ENCODE peak calls at places on chromosomes 16 and 17, in eight cellular contexts. One of them, this sample, is unnamed.

GRCh38 chr16:51391798-51392511 is 240.9 kb upstream of the SALL1 start:
- DNase-seq in AG09309: no peak
- DNase-seq in RWPE1: no peak
- DNase-seq in ovary: no peak
- DNase-seq in tibial nerve: no peak
- DNase-seq in kidney epithelial cell: no peak
- DNase-seq in HFFc6: no peak
- DNase-seq in lung: no peak
- DNase-seq in this sample: no peak

GRCh38 chr17:65023791-65024190 is 32.7 kb downstream of the GNA13 start:
- DNase-seq in AG09309: no peak
- DNase-seq in RWPE1: no peak
- DNase-seq in ovary: no peak
- DNase-seq in tibial nerve: no peak
- DNase-seq in kidney epithelial cell: no peak
- DNase-seq in HFFc6: no peak
- DNase-seq in lung: no peak
- DNase-seq in this sample: no peak

GRCh38 chr16:67942200-67942509 is 1.8 kb downstream of the LCAT start:
- DNase-seq in AG09309: no peak
- DNase-seq in RWPE1: no peak
- DNase-seq in ovary: no peak
- DNase-seq in tibial nerve: no peak
- DNase-seq in kidney epithelial cell: no peak
- DNase-seq in HFFc6: no peak
- DNase-seq in lung: no peak
- DNase-seq in this sample: peak

GRCh38 chr16:67425581-67425980 is 5.3 kb upstream of the HSD11B2 start:
- DNase-seq in AG09309: no peak
- DNase-seq in RWPE1: no peak
- DNase-seq in ovary: no peak
- DNase-seq in tibial nerve: no peak
- DNase-seq in kidney epithelial cell: no peak
- DNase-seq in HFFc6: no peak
- DNase-seq in lung: no peak
- DNase-seq in this sample: no peak

GRCh38 chr16:84044108-84044488 is 1.5 kb upstream of the SLC38A8 start:
- DNase-seq in AG09309: no peak
- DNase-seq in RWPE1: no peak
- DNase-seq in ovary: no peak
- DNase-seq in tibial nerve: no peak
- DNase-seq in kidney epithelial cell: no peak
- DNase-seq in HFFc6: peak
- DNase-seq in lung: no peak
- DNase-seq in this sample: peak

GRCh38 chr17:57045868-57046671 is 39.0 kb upstream of the AKAP1 start:
- DNase-seq in AG09309: no peak
- DNase-seq in RWPE1: no peak
- DNase-seq in ovary: no peak
- DNase-seq in tibial nerve: no peak
- DNase-seq in kidney epithelial cell: no peak
- DNase-seq in HFFc6: no peak
- DNase-seq in lung: peak
- DNase-seq in this sample: no peak

GRCh38 chr17:37327341-37328090 is 48.3 kb upstream of the C17orf78 start:
- DNase-seq in AG09309: peak
- DNase-seq in RWPE1: no peak
- DNase-seq in ovary: no peak
- DNase-seq in tibial nerve: no peak
- DNase-seq in kidney epithelial cell: peak
- DNase-seq in HFFc6: peak
- DNase-seq in lung: no peak
- DNase-seq in this sample: no peak

GRCh38 chr16:30656388-30656787 is 1.8 kb upstream of the FBRS start:
- DNase-seq in AG09309: no peak
- DNase-seq in RWPE1: no peak
- DNase-seq in ovary: no peak
- DNase-seq in tibial nerve: no peak
- DNase-seq in kidney epithelial cell: no peak
- DNase-seq in HFFc6: no peak
- DNase-seq in lung: no peak
- DNase-seq in this sample: no peak

GRCh38 chr16:86483-86952 is 8.5 kb downstream of the MPG start:
- DNase-seq in AG09309: no peak
- DNase-seq in RWPE1: no peak
- DNase-seq in ovary: no peak
- DNase-seq in tibial nerve: no peak
- DNase-seq in kidney epithelial cell: no peak
- DNase-seq in HFFc6: no peak
- DNase-seq in lung: no peak
- DNase-seq in this sample: no peak

GRCh38 chr17:13600475-13601316 is 1.0 kb downstream of the HS3ST3A1 start:
- DNase-seq in AG09309: no peak
- DNase-seq in RWPE1: no peak
- DNase-seq in ovary: peak
- DNase-seq in tibial nerve: no peak
- DNase-seq in kidney epithelial cell: no peak
- DNase-seq in HFFc6: peak
- DNase-seq in lung: no peak
- DNase-seq in this sample: peak

GRCh38 chr16:85148959-85149358 is 36.7 kb upstream of the CIBAR2 start:
- DNase-seq in AG09309: no peak
- DNase-seq in RWPE1: no peak
- DNase-seq in ovary: no peak
- DNase-seq in tibial nerve: no peak
- DNase-seq in kidney epithelial cell: no peak
- DNase-seq in HFFc6: peak
- DNase-seq in lung: no peak
- DNase-seq in this sample: no peak

GRCh38 chr17:628507-628941 is 86.1 kb downstream of the VPS53 start:
- DNase-seq in AG09309: peak
- DNase-seq in RWPE1: no peak
- DNase-seq in ovary: no peak
- DNase-seq in tibial nerve: no peak
- DNase-seq in kidney epithelial cell: no peak
- DNase-seq in HFFc6: no peak
- DNase-seq in lung: peak
- DNase-seq in this sample: no peak

GRCh38 chr16:89363621-89364393 is 126.6 kb downstream of the ANKRD11 start:
- DNase-seq in AG09309: no peak
- DNase-seq in RWPE1: peak
- DNase-seq in ovary: no peak
- DNase-seq in tibial nerve: no peak
- DNase-seq in kidney epithelial cell: no peak
- DNase-seq in HFFc6: peak
- DNase-seq in lung: peak
- DNase-seq in this sample: no peak

GRCh38 chr17:43755389-43755875 is 3.2 kb downstream of the SOST start:
- DNase-seq in AG09309: no peak
- DNase-seq in RWPE1: no peak
- DNase-seq in ovary: no peak
- DNase-seq in tibial nerve: no peak
- DNase-seq in kidney epithelial cell: no peak
- DNase-seq in HFFc6: no peak
- DNase-seq in lung: no peak
- DNase-seq in this sample: peak
- TF ChIP-seq CTCF in AG09309: no peak
- TF ChIP-seq CTCF in RWPE1: no peak
- TF ChIP-seq CTCF in ovary: no peak
- TF ChIP-seq CTCF in tibial nerve: no peak
- TF ChIP-seq CTCF in kidney epithelial cell: no peak
- TF ChIP-seq CTCF in HFFc6: no peak
- TF ChIP-seq CTCF in lung: no peak
- TF ChIP-seq CTCF in this sample: no peak

GRCh38 chr17:51657224-51657623 is 396.9 kb downstream of the UTP18 start:
- DNase-seq in AG09309: no peak
- DNase-seq in RWPE1: no peak
- DNase-seq in ovary: no peak
- DNase-seq in tibial nerve: no peak
- DNase-seq in kidney epithelial cell: no peak
- DNase-seq in HFFc6: no peak
- DNase-seq in lung: no peak
- DNase-seq in this sample: no peak

GRCh38 chr17:51650772-51651171 is 390.4 kb downstream of the UTP18 start:
- DNase-seq in AG09309: no peak
- DNase-seq in RWPE1: no peak
- DNase-seq in ovary: no peak
- DNase-seq in tibial nerve: no peak
- DNase-seq in kidney epithelial cell: no peak
- DNase-seq in HFFc6: no peak
- DNase-seq in lung: no peak
- DNase-seq in this sample: no peak

GRCh38 chr17:51652529-51652928 is 392.2 kb downstream of the UTP18 start:
- DNase-seq in AG09309: no peak
- DNase-seq in RWPE1: no peak
- DNase-seq in ovary: no peak
- DNase-seq in tibial nerve: no peak
- DNase-seq in kidney epithelial cell: no peak
- DNase-seq in HFFc6: no peak
- DNase-seq in lung: no peak
- DNase-seq in this sample: no peak

GRCh38 chr17:51651513-51652298 is 391.4 kb downstream of the UTP18 start:
- DNase-seq in AG09309: no peak
- DNase-seq in RWPE1: no peak
- DNase-seq in ovary: no peak
- DNase-seq in tibial nerve: no peak
- DNase-seq in kidney epithelial cell: no peak
- DNase-seq in HFFc6: no peak
- DNase-seq in lung: no peak
- DNase-seq in this sample: no peak

DNA sequence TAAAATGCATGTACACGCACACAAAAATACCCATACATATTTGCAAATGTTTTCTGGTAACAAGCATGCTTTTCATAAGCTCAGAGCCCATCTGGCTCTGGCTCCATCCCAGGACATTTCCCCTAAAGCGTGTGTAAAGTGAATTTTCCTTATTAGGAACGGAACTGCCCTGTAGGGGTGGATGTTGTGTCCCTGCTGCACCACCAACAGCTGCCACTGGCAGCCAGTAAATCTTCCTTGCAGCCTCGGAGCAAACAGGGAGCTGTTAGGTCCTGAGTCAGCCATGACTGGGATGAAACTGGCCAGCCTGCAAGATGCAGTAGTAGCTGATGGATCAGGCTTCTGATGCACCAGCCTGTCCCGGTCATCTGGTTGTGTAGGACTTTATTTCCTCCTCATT is 393.6 kb downstream of the UTP18 start:
- DNase-seq in AG09309: no peak
- DNase-seq in RWPE1: no peak
- DNase-seq in ovary: no peak
- DNase-seq in tibial nerve: no peak
- DNase-seq in kidney epithelial cell: no peak
- DNase-seq in HFFc6: no peak
- DNase-seq in lung: no peak
- DNase-seq in this sample: no peak
- TF ChIP-seq CTCF in AG09309: no peak
- TF ChIP-seq CTCF in RWPE1: no peak
- TF ChIP-seq CTCF in ovary: no peak
- TF ChIP-seq CTCF in tibial nerve: no peak
- TF ChIP-seq CTCF in kidney epithelial cell: no peak
- TF ChIP-seq CTCF in HFFc6: no peak
- TF ChIP-seq CTCF in lung: no peak
- TF ChIP-seq CTCF in this sample: no peak

GRCh38 chr17:28846231-28846630 is 3.6 kb upstream of the FAM222B start:
- DNase-seq in AG09309: no peak
- DNase-seq in RWPE1: no peak
- DNase-seq in ovary: no peak
- DNase-seq in tibial nerve: no peak
- DNase-seq in kidney epithelial cell: no peak
- DNase-seq in HFFc6: no peak
- DNase-seq in lung: no peak
- DNase-seq in this sample: no peak

GRCh38 chr17:28854457-28855382 is at the start of gene ERAL1:
- DNase-seq in AG09309: peak
- DNase-seq in RWPE1: peak
- DNase-seq in ovary: peak
- DNase-seq in tibial nerve: peak
- DNase-seq in kidney epithelial cell: peak
- DNase-seq in HFFc6: peak
- DNase-seq in lung: peak
- DNase-seq in this sample: peak

GRCh38 chr17:28853295-28853694 is 1.5 kb upstream of the ERAL1 start:
- DNase-seq in AG09309: no peak
- DNase-seq in RWPE1: no peak
- DNase-seq in ovary: no peak
- DNase-seq in tibial nerve: no peak
- DNase-seq in kidney epithelial cell: no peak
- DNase-seq in HFFc6: no peak
- DNase-seq in lung: no peak
- DNase-seq in this sample: no peak

GRCh38 chr17:28843810-28844137 is 1.2 kb upstream of the FAM222B start:
- DNase-seq in AG09309: no peak
- DNase-seq in RWPE1: no peak
- DNase-seq in ovary: no peak
- DNase-seq in tibial nerve: no peak
- DNase-seq in kidney epithelial cell: no peak
- DNase-seq in HFFc6: no peak
- DNase-seq in lung: no peak
- DNase-seq in this sample: no peak

GRCh38 chr17:28849281-28849680 is 5.5 kb upstream of the ERAL1 start:
- DNase-seq in AG09309: no peak
- DNase-seq in RWPE1: no peak
- DNase-seq in ovary: no peak
- DNase-seq in tibial nerve: no peak
- DNase-seq in kidney epithelial cell: no peak
- DNase-seq in HFFc6: peak
- DNase-seq in lung: no peak
- DNase-seq in this sample: no peak
- TF ChIP-seq CTCF in AG09309: peak
- TF ChIP-seq CTCF in RWPE1: no peak
- TF ChIP-seq CTCF in ovary: no peak
- TF ChIP-seq CTCF in tibial nerve: no peak
- TF ChIP-seq CTCF in kidney epithelial cell: no peak
- TF ChIP-seq CTCF in HFFc6: no peak
- TF ChIP-seq CTCF in lung: no peak
- TF ChIP-seq CTCF in this sample: no peak

DNA sequence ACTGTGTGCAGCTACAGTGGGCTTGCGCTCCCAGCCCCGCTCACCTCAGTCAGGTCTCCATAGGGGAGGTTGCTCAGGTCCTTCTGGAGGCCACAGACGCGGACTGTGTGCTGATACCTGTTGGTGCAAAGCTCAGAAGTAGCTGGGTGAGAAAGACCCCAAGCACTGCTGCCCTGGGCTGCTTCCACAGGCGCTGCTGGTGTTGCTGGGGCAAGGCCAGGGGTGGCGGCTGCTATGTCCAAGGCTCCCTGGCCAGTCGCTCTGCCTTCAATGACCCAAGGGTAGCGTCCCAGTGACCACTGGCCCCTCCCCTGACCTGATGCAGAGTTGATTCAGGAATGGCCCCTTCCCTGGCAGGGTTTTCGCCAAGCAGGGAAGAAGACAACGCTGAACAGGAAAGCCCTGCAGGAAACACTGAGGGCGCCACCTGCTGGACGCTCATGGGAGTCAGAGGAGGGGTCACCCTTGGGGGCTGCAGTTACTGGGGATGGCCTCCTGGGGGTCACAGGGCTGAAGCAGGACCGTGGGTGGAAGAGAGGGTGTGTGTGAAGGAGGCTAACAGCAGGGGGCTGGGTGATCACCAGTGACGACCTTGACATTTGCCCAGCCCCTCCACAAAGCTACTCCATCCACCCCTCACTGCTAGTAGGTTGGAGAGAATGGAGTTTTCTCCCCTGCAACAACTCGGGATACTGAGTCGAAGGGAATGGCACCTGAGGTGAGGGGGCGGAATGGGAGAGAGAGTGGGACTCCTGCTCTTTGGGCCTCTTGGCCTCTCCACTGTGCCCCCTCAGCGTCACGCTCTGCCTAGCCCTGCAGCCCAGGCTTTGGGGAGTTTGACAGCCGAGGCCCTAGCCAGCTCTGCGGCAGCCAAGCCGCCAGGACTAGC is 38.3 kb downstream of the ABCC12 start:
- DNase-seq in AG09309: no peak
- DNase-seq in RWPE1: peak
- DNase-seq in ovary: no peak
- DNase-seq in tibial nerve: no peak
- DNase-seq in kidney epithelial cell: no peak
- DNase-seq in HFFc6: no peak
- DNase-seq in lung: peak
- DNase-seq in this sample: peak
- TF ChIP-seq CTCF in AG09309: peak
- TF ChIP-seq CTCF in RWPE1: peak
- TF ChIP-seq CTCF in ovary: no peak
- TF ChIP-seq CTCF in tibial nerve: peak
- TF ChIP-seq CTCF in kidney epithelial cell: peak
- TF ChIP-seq CTCF in HFFc6: peak
- TF ChIP-seq CTCF in lung: no peak
- TF ChIP-seq CTCF in this sample: peak

This sample was measured in endothelial cell.